ENCODE peak calls at places on chromosomes 11 and 22, in four cellular contexts. K is fibroblast of lung, P is tibial nerve, T is HL-60. A is an unnamed sample.

GRCh38 chr11:106101797-106102196 is 24.3 kb downstream of the AASDHPPT start:
- DNase-seq in K (peak), P (no peak), T (no peak), A (no peak)

GRCh38 chr22:26428515-26429457 is at the start of gene ASPHD2:
- DNase-seq in K (peak), P (peak), T (peak), A (peak)

GRCh38 chr11:45922425-45923082 is at the start of gene LARGE2:
- DNase-seq in K (no peak), P (no peak), T (no peak), A (peak)

GRCh38 chr11:64492561-64492960 is 98.5 kb upstream of the SLC22A12 start:
- DNase-seq in K (no peak), P (no peak), T (peak), A (no peak)

GRCh38 chr22:18044548-18045271 is 20.3 kb upstream of the MICAL3 start:
- DNase-seq in K (peak), P (peak), T (no peak), A (no peak)

GRCh38 chr11:99554232-99554903 is 533.6 kb downstream of the CNTN5 start:
- DNase-seq in K (no peak), P (no peak), T (no peak), A (no peak)

GRCh38 chr11:11731311-11732083 is 109.7 kb upstream of the GALNT18 start:
- DNase-seq in K (peak), P (no peak), T (no peak), A (no peak)

GRCh38 chr11:98155696-98156095 is 865.1 kb upstream of the CNTN5 start:
- DNase-seq in K (no peak), P (no peak), T (no peak), A (no peak)

GRCh38 chr11:63985812-63986155 is 454 bp upstream of the OTUB1 start:
- DNase-seq in K (no peak), P (no peak), T (peak), A (peak)

GRCh38 chr22:45101828-45102227 is 61.9 kb upstream of the NUP50 start:
- DNase-seq in K (peak), P (peak), T (peak), A (no peak)

GRCh38 chr11:128496249-128496648 is 91.1 kb downstream of the ETS1 start:
- DNase-seq in K (no peak), P (no peak), T (no peak), A (no peak)

GRCh38 chr22:42892571-42893316 is 35.7 kb upstream of the ARFGAP3 start:
- DNase-seq in K (no peak), P (no peak), T (peak), A (no peak)
- H3K27ac ChIP-seq in K (no peak), P (no peak), T (peak), A (peak)

GRCh38 chr11:88886796-88887195 is 179.0 kb downstream of the GRM5 start:
- DNase-seq in K (peak), P (no peak), T (peak), A (no peak)
- TF ChIP-seq CTCF in K (peak), P (no peak), T (peak), A (no peak)

GRCh38 chr22:39214383-39215069 is 30.3 kb downstream of the PDGFB start:
- DNase-seq in K (no peak), P (no peak), T (no peak), A (peak)
- H3K4me3 ChIP-seq in K (no peak), P (no peak), T (no peak), A (no peak)

DNA sequence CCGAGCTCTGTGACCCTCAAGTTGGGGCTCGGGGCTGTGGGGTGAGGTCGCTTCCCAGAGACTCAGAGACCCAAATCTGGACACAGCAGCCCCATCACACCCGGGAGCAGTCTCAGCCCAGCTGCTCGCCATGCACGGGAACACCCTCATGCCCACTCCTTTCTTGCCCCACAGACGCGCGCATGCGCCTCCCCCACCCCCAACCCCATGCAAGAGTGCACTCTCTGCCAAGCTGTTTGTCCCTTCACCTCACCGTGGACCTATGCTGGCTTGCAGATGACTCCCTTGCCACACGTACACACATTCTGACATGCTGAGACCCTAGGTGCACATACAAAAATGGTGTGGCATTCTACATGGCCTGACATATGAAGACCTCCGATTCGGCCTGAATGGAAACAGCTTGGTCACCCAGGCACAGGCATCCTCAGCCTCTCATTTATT is 500 bp upstream of the CD248 start:
- DNase-seq in K (peak), P (peak), T (no peak), A (no peak)
- H3K27ac ChIP-seq in K (peak), P (peak), T (peak), A (peak)

DNA sequence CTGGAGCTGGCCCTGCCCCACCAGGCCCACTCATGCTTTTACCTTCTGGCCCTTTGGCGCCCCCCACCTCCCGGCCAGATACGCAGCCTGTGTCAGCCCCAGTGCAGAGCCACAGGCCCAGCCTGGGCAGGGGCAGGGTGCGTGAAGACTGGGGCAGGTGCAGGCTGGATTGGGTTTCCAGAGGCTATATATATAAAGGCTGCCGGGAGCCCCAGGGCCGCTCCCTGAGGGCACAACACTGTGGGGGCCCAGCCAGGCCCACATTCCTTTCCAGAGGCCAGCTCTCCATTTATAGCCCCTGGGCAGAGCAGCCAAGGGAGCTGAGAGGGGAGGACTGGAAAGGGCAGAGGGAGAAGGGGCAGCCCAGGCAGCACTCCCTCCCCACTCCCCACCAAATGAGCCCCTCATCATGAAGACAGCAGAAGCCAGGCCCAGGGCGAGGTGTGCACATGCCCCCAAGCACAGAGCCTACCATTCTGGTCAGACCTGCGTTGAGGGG is 5.0 kb upstream of the MYOD1 start:
- DNase-seq in K (no peak), P (no peak), T (no peak), A (no peak)
- TF ChIP-seq CTCF in K (no peak), P (no peak), T (no peak), A (no peak)

DNA sequence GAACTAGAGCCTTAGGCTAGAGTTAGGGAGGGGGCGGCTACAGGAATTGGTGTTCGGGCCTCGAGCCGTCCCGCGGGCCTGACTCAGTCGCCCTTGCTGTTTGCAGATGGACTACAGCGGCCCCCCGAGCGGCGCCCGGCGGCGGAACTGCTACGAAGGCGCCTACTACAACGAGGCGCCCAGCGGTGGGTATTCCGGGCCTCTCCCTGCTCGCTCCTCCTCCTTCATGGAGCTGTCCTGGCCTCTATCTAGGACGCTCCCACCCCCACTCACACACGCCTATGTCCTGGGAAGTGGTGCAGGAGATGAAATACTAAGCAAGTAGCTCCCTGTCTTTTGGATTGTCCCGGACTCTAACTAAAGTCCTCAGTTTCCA is 1.4 kb downstream of the MYOD1 start:
- DNase-seq in K (no peak), P (no peak), T (no peak), A (no peak)
- H3K4me3 ChIP-seq in K (no peak), P (no peak), T (no peak), A (no peak)

GRCh38 chr22:39522567-39523300 is 2.4 kb downstream of the ATF4 start:
- DNase-seq in K (peak), P (no peak), T (peak), A (no peak)
- H3K27ac ChIP-seq in K (peak), P (peak), T (peak), A (peak)

GRCh38 chr22:39808087-39808486 is 85.5 kb downstream of the ENTHD1 start:
- DNase-seq in K (peak), P (no peak), T (peak), A (no peak)
- TF ChIP-seq CTCF in K (peak), P (no peak), T (peak), A (peak)

GRCh38 chr22:33325232-33326004 is 267.2 kb upstream of the SYN3 start:
- DNase-seq in K (no peak), P (no peak), T (no peak), A (no peak)
- H3K4me3 ChIP-seq in K (no peak), P (no peak), T (no peak), A (no peak)

GRCh38 chr11:95727630-95728029 is 62.0 kb downstream of the FAM76B start:
- DNase-seq in K (no peak), P (no peak), T (no peak), A (no peak)
- H3K27ac ChIP-seq in K (no peak), P (peak), T (no peak), A (no peak)